ENCODE peak calls at places on chromosome 17, in seven cellular contexts. P, R, I, G, Z, C and H are unnamed samples.

GRCh38 chr17:38674013-38674748 is 576 bp downstream of the EPOP start:
- DNase-seq in P (peak; percentile 51), R (no peak), I (peak; percentile 35), G (no peak), Z (no peak), C (peak; percentile 27), H (no peak)

GRCh38 chr17:50728112-50728429 is 8.7 kb downstream of the LUC7L3 start:
- DNase-seq in P (no peak), R (no peak), I (no peak), G (no peak), Z (no peak), C (no peak), H (no peak)

GRCh38 chr17:78219396-78220150 is 5.5 kb downstream of the BIRC5 start:
- DNase-seq in P (no peak), R (no peak), I (no peak), G (no peak), Z (no peak), C (no peak), H (no peak)

GRCh38 chr17:78661092-78661770 is 84.0 kb upstream of the DNAH17 start:
- DNase-seq in P (peak; percentile 85), R (no peak), I (no peak), G (no peak), Z (no peak), C (no peak), H (no peak)

GRCh38 chr17:4247361-4247980 is 16.3 kb downstream of the ANKFY1 start:
- DNase-seq in P (no peak), R (no peak), I (no peak), G (no peak), Z (no peak), C (no peak), H (no peak)

GRCh38 chr17:71764507-71764906 is 356.3 kb upstream of the SOX9 start:
- DNase-seq in P (peak; percentile 46), R (no peak), I (no peak), G (no peak), Z (no peak), C (no peak), H (peak; percentile 69)

GRCh38 chr17:72985882-72986720 is 106.4 kb downstream of the SLC39A11 start:
- DNase-seq in P (peak; percentile 79), R (peak; percentile 47), I (peak; percentile 39), G (peak; percentile 80), Z (peak; percentile 71), C (peak; percentile 75), H (peak; percentile 71)

GRCh38 chr17:53680745-53681144 is 142.0 kb upstream of the KIF2B start:
- DNase-seq in P (no peak), R (no peak), I (no peak), G (no peak), Z (no peak), C (no peak), H (no peak)

GRCh38 chr17:59277031-59277430 is 54.4 kb upstream of the YPEL2 start:
- DNase-seq in P (no peak), R (peak; percentile 70), I (no peak), G (no peak), Z (no peak), C (no peak), H (no peak)

GRCh38 chr17:81976332-81977210 is 858 bp upstream of the ASPSCR1 start:
- DNase-seq in P (peak; percentile 44), R (no peak), I (peak; percentile 56), G (no peak), Z (peak; percentile 8), C (peak; percentile 69), H (peak; percentile 54)

GRCh38 chr17:37693328-37693727 is 50.1 kb upstream of the DDX52 start:
- DNase-seq in P (no peak), R (no peak), I (no peak), G (no peak), Z (no peak), C (no peak), H (no peak)

GRCh38 chr17:48294989-48295892 is 134.8 kb downstream of the SKAP1 start:
- DNase-seq in P (peak; percentile 35), R (peak; percentile 47), I (no peak), G (no peak), Z (no peak), C (no peak), H (no peak)

GRCh38 chr17:69443138-69443537 is 28.6 kb downstream of the MAP2K6 start:
- DNase-seq in P (no peak), R (no peak), I (no peak), G (no peak), Z (no peak), C (no peak), H (no peak)

GRCh38 chr17:59547131-59547915 is 18.1 kb upstream of the DHX40 start:
- DNase-seq in P (no peak), R (no peak), I (no peak), G (no peak), Z (no peak), C (no peak), H (no peak)

DNA sequence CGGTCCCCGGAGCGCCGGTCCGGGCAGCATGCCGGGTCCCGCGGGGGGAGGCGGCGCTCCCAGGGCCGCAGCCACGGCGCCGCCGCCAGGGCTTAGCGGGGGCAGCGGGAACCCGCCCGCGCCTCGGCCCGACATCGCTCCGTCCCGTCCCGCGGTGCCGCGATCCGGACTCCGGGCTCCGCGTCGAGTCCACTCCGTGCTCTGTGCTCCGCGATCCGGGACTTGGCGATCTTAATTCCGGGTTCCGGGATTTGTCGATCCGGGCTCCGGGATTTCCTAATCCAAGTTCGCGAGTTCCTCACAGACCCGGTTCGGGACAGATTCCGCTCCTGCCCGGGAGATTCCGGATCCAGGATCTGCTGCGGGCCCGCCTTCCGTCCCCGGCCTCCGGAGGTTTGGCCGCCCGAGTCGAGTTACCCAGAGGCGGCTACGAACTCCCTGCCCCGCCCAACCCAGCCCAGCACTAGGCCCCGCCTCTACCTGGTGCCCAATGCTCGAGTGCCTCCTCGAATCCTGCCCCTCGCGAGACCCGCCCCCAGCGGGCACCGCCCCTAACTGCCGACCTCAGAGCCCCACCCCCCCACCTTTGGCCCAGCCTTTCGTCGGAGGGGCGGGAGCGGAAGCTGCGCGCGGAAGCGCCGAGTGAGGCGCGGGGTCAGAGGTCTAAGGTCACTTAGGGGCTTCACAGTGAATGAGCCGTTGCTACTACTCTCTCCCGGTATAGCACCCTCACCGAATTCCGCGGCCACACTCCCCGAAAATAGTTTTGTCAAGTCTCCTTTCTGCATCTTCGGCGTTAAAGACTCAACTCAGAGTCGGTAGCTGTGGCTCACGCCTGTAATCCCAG is at the start of gene SMARCD2:
- DNase-seq in P (peak; percentile 100), R (peak; percentile 90), I (peak; percentile 100), G (peak; percentile 99), Z (peak; percentile 98), C (peak; percentile 99), H (peak; percentile 99)
- TF ChIP-seq POLR2A in P (peak; percentile 36), R (peak; percentile 92), I (peak; percentile 84), G (peak; percentile 65), Z (peak; percentile 100), C (no peak), H (peak; percentile 51)

GRCh38 chr17:1471931-1472727 is 16.1 kb upstream of the CRK start:
- DNase-seq in P (no peak), R (no peak), I (no peak), G (no peak), Z (no peak), C (no peak), H (no peak)

GRCh38 chr17:1470774-1471462 is 14.9 kb upstream of the CRK start:
- DNase-seq in P (no peak), R (no peak), I (no peak), G (no peak), Z (no peak), C (no peak), H (no peak)

GRCh38 chr17:1471490-1471889 is 15.5 kb upstream of the CRK start:
- DNase-seq in P (no peak), R (no peak), I (no peak), G (no peak), Z (no peak), C (no peak), H (no peak)

GRCh38 chr17:1469231-1469852 is 13.3 kb upstream of the CRK start:
- DNase-seq in P (peak; percentile 93), R (no peak), I (no peak), G (no peak), Z (no peak), C (no peak), H (no peak)

DNA sequence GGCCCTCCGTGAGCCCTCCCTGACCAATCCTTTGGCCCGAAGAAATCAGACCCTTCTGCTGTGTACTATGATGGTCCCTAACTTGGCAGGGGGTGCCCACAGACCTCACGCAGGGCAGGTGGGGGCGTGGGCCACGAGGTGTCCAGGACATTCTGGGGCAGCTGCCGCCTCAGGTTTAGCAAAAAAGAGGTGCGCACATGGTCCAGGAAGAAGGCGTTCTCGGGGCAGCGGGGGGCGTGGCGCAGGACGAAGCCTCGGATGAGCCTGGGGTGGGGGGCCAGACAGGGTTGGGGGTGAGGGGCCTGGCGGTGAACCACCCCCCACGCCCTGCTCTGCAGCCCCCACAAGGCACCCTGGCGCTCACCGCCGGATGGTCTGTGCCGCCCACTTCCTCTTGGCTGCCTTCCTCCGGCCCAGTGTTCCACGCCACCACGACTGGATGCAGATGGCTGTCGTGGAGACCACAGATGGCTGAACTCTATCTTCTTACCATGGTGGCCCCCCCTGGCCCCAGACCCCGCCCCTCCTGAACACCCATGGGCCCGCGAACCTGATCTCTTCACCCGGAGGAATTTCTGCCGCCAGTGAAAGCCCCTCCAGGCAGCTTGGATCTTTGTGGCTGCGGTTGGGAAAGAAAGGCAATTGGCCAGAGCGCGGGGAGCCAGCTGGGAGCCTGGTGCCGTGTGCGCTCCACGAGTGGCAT is 14.2 kb upstream of the CRK start:
- DNase-seq in P (no peak), R (no peak), I (no peak), G (no peak), Z (no peak), C (no peak), H (no peak)
- H3K27ac ChIP-seq in P (no peak overlapping the region), R (no peak overlapping the region), I (no peak overlapping the region), G (no peak overlapping the region), Z (peak overlapping the region; percentile 51), C (no peak overlapping the region), H (no peak overlapping the region)

GRCh38 chr17:57050303-57050702 is 34.7 kb upstream of the AKAP1 start:
- DNase-seq in P (no peak), R (no peak), I (no peak), G (no peak), Z (no peak), C (no peak), H (no peak)
- TF ChIP-seq CTCF in P (no peak), R (no peak), I (no peak), G (no peak), Z (no peak), C (no peak), H (no peak)

DNA sequence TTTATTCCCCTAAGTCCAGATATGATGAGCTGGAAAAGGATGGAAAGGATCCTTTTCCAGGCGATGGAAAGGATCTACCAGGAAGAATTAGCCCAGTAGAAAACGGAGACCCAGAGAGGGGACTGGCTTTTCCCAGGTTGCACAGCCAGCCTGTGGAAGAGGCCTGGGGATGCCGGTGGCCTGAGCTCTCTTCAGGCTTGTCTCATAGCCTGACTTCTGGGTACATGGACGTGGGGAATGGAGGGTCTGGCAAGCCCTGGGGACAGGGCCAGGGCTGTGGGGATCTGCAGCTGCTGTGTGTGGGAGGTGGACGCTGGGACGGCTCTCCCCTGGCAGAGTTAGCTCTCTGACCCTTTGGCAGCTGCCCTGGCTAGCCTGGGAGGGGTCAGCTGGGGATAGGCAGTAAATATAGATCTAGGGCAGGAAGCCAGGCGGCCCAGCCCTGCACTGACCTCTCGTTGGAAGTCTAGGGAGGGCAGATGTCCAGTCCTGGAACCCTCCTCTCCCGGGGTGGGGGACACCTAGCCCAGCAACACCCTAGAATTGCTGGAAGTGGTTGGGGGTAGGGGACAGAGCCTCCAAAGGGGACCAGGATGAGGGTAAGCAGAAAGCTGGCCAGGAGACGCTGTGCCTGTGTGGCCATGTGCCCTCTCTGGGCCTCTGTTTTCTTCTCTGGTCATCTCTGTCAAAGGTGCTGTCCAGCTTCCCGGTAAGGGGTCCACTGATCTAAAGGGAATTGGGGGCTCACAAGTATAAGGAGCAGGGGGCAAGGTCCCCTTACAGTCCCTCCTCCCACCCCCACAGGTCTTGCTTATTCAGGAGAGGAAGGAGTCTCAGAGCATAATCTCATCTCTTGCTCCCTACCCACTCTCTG is 20.4 kb downstream of the SLC4A1 start:
- DNase-seq in P (no peak), R (no peak), I (peak; percentile 82), G (no peak), Z (no peak), C (peak; percentile 34), H (peak; percentile 60)
- TF ChIP-seq POLR2A in P (no peak), R (no peak), I (no peak), G (no peak), Z (no peak), C (no peak), H (no peak)